ENCODE peak calls at places on chromosomes 6 and 20, in five cellular contexts. R is H9, C is stomach, B is upper lobe of right lung, Q is thyroid gland. Y is an unnamed sample.
A peak's percentile ranks its signal among the peaks of the same experiment; 100 is the strongest.

GRCh38 chr6:144216668-144217218 is 66.4 kb downstream of the STX11 start:
- DNase-seq in R (no peak), C (no peak), B (peak; percentile 90), Q (no peak), Y (peak; percentile 95)

GRCh38 chr20:61118429-61119224 is 133.4 kb upstream of the CDH4 start:
- DNase-seq in R (no peak), C (no peak), B (no peak), Q (no peak), Y (no peak)

GRCh38 chr6:170523256-170524187 is 29.6 kb downstream of the PSMB1 start:
- DNase-seq in R (no peak), C (no peak), B (no peak), Q (no peak), Y (no peak)

GRCh38 chr20:362271-363254 is 15.7 kb downstream of the NRSN2 start:
- DNase-seq in R (peak; percentile 50), C (peak; percentile 88), B (peak; percentile 94), Q (peak; percentile 92), Y (peak; percentile 87)

GRCh38 chr20:32560989-32561830 is 23.9 kb downstream of the NOL4L start:
- DNase-seq in R (no peak), C (no peak), B (no peak), Q (no peak), Y (peak; percentile 61)

GRCh38 chr20:22180244-22180643 is 404.1 kb downstream of the FOXA2 start:
- DNase-seq in R (peak; percentile 41), C (no peak), B (no peak), Q (no peak), Y (no peak)

GRCh38 chr6:167968091-167968490 is 29.4 kb upstream of the KIF25 start:
- DNase-seq in R (peak; percentile 69), C (no peak), B (no peak), Q (no peak), Y (peak; percentile 77)

GRCh38 chr6:149854532-149854931 is 9.6 kb downstream of the LRP11 start:
- DNase-seq in R (no peak), C (peak; percentile 61), B (peak; percentile 73), Q (peak; percentile 51), Y (no peak)

GRCh38 chr6:134235937-134236751 is 81.8 kb downstream of the SGK1 start:
- DNase-seq in R (no peak), C (no peak), B (no peak), Q (no peak), Y (peak; percentile 80)

GRCh38 chr6:62998022-62998421 is 213.2 kb upstream of the FKBP1C start:
- DNase-seq in R (no peak), C (no peak), B (no peak), Q (no peak), Y (no peak)

GRCh38 chr6:119273799-119274595 is 75.6 kb downstream of the MAN1A1 start:
- DNase-seq in R (no peak), C (no peak), B (no peak), Q (no peak), Y (no peak)

GRCh38 chr6:41449399-41450245 is 96.6 kb upstream of the FOXP4 start:
- DNase-seq in R (no peak), C (peak; percentile 95), B (no peak), Q (peak; percentile 64), Y (peak; percentile 70)

GRCh38 chr20:34622821-34623451 is 54.0 kb downstream of the PIGU start:
- DNase-seq in R (no peak), C (no peak), B (no peak), Q (no peak), Y (peak; percentile 31)

GRCh38 chr6:84967389-84967788 is 203.0 kb upstream of the TBX18 start:
- DNase-seq in R (peak; percentile 65), C (no peak), B (no peak), Q (no peak), Y (peak; percentile 77)

GRCh38 chr20:22576733-22577514 is 7.4 kb downstream of the FOXA2 start:
- DNase-seq in R (no peak), C (no peak), B (no peak), Q (no peak), Y (no peak)

GRCh38 chr20:47274449-47275108 is 81.9 kb downstream of the ZMYND8 start:
- DNase-seq in R (no peak), C (no peak), B (no peak), Q (no peak), Y (peak; percentile 97)

GRCh38 chr20:25308671-25309394 is 60.9 kb downstream of the PYGB start:
- DNase-seq in R (no peak), C (no peak), B (peak; percentile 61), Q (peak; percentile 3), Y (peak; percentile 93)

GRCh38 chr6:146770965-146771735 is 172.4 kb downstream of the ADGB start:
- DNase-seq in R (no peak), C (no peak), B (peak; percentile 63), Q (peak; percentile 7), Y (no peak)

GRCh38 chr6:150895898-150896632 is 30.6 kb downstream of the MTHFD1L start:
- DNase-seq in R (no peak), C (no peak), B (no peak), Q (no peak), Y (no peak)

GRCh38 chr6:69820018-69820417 is 23.2 kb upstream of the LMBRD1 start:
- DNase-seq in R (no peak), C (no peak), B (no peak), Q (no peak), Y (no peak)

GRCh38 chr20:33443006-33443511 is 504 bp downstream of the SNTA1 start:
- DNase-seq in R (no peak), C (peak; percentile 29), B (peak; percentile 75), Q (peak; percentile 40), Y (no peak)

GRCh38 chr6:99563056-99563723 is 5.3 kb downstream of the CCNC start:
- DNase-seq in R (no peak), C (no peak), B (no peak), Q (no peak), Y (no peak)

GRCh38 chr6:1970151-1970561 is 275.2 kb downstream of the GMDS start:
- DNase-seq in R (no peak), C (no peak), B (no peak), Q (peak; percentile 58), Y (no peak)

GRCh38 chr6:86251106-86251505 is 608.4 kb upstream of the SYNCRIP start:
- DNase-seq in R (no peak), C (no peak), B (no peak), Q (no peak), Y (no peak)

GRCh38 chr6:90146914-90147668 is 149.6 kb downstream of the BACH2 start:
- DNase-seq in R (no peak), C (no peak), B (no peak), Q (no peak), Y (no peak)

GRCh38 chr6:129744201-129744879 is 34.4 kb upstream of the ARHGAP18 start:
- DNase-seq in R (no peak), C (no peak), B (no peak), Q (no peak), Y (peak; percentile 35)

GRCh38 chr6:114064862-114065261 is 93.9 kb upstream of the HDAC2 start:
- DNase-seq in R (no peak), C (no peak), B (no peak), Q (no peak), Y (no peak)

GRCh38 chr6:1126036-1126435 is 185.9 kb upstream of the FOXQ1 start:
- DNase-seq in R (no peak), C (no peak), B (no peak), Q (no peak), Y (no peak)

GRCh38 chr6:43203718-43204095 is 21.7 kb downstream of the CUL9 start:
- DNase-seq in R (no peak), C (no peak), B (peak; percentile 40), Q (no peak), Y (no peak)

GRCh38 chr6:142357879-142358278 is 56.1 kb downstream of the ADGRG6 start:
- DNase-seq in R (no peak), C (no peak), B (no peak), Q (no peak), Y (no peak)

GRCh38 chr6:10141756-10142443 is 273.0 kb downstream of the TFAP2A start:
- DNase-seq in R (no peak), C (no peak), B (no peak), Q (no peak), Y (no peak)

GRCh38 chr6:64948261-64948660 is 758.8 kb downstream of the EYS start:
- DNase-seq in R (no peak), C (no peak), B (no peak), Q (no peak), Y (no peak)

GRCh38 chr6:40778918-40779317 is 191.8 kb upstream of the LRFN2 start:
- DNase-seq in R (no peak), C (peak; percentile 66), B (no peak), Q (no peak), Y (no peak)

GRCh38 chr20:54132612-54133433 is 41.0 kb downstream of the CYP24A1 start:
- DNase-seq in R (peak; percentile 40), C (no peak), B (no peak), Q (peak; percentile 16), Y (peak; percentile 90)
- H3K27ac ChIP-seq in R (no peak overlapping the region), C (no peak overlapping the region), B (peak overlapping the region; percentile 43), Q (peak overlapping the region; percentile 46), Y (peak overlapping the region; percentile 94)

DNA sequence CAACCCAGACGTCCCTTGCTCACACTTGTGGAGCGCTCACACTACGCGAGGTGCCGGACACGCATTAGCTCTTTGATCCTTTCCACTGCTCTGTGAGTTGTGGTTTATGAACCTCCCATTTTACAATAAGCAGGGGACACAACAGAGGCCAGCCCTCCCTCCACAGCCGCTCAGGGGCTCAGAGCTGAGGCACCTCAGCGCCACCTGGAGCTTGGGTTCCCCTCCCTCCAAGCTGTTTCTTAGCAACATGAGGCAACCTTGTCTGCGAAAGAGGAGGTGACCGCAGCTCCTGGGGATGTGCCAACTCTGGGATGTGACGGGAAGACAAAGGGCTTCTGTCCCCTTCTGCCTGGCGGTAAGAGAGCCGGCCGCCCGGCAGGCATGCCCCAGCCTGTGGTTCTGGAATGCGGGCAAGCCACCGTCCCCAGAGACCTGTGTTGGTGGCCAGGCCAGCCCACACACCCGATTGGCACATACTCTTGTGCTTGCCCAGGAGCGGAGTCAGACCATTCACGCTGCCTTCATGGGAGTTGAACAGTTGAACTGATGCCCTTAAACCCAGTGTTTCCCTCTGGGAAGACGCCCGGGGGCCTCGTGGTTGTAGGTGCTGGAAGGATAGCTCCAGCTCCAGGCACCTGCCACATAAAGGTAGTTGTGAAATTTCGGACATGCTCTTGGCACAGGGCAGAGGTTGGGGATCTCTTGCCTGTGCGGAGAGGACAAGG is 44.5 kb downstream of the RBM38 start:
- DNase-seq in R (peak; percentile 62), C (peak; percentile 82), B (peak; percentile 85), Q (peak; percentile 72), Y (peak; percentile 85)
- TF ChIP-seq CTCF in R (peak; percentile 9), C (no peak), B (no peak), Q (no peak), Y (no peak)

DNA sequence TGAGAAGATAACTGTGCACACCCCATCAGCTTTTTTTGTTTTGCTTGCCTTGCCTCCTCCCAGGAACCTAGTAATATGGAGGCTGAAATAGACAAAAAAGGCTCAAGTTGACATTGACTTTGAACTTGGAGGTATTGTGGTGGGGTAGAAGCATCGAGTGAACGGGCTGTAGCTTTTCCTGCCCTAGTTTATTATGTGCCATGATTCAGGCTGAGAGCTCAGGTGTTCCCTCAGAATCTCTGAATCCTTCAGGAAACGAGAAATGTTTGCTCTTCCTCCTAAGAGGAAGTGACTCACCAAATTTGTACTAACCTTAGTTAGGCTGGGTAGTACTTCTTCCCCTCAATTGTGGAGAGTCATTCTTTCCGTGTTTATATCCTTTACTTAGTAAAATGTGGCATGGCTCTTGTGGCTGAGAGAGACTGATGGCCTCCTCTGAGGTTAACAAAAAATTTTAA is 98.8 kb downstream of the SASH1 start:
- DNase-seq in R (no peak), C (no peak), B (no peak), Q (no peak), Y (no peak)
- H3K27ac ChIP-seq in R (no peak overlapping the region), C (peak overlapping the region; percentile 48), B (peak overlapping the region; percentile 84), Q (peak overlapping the region; percentile 82), Y (peak overlapping the region; percentile 83)

GRCh38 chr6:125287718-125288117 is 14.0 kb downstream of the HDDC2 start:
- DNase-seq in R (peak; percentile 41), C (no peak), B (no peak), Q (no peak), Y (no peak)
- TF ChIP-seq CTCF in R (no peak), C (no peak), B (no peak), Q (no peak), Y (no peak)